ENCODE peak calls at places on chromosomes 4 and X, in nine cellular contexts. One of them, this sample, is unnamed.
A peak's percentile ranks its signal among the peaks of the same experiment; 100 is the strongest.

GRCh38 chr4:186658657-186659056 is 65.0 kb downstream of the FAT1 start:
- DNase-seq in CD4-positive, alpha-beta T cell: no peak
- DNase-seq in breast epithelium: no peak
- DNase-seq in COR-L47: no peak
- DNase-seq in substantia nigra: no peak
- DNase-seq in AG10803: no peak
- DNase-seq in amygdala: no peak
- DNase-seq in IMR-90: no peak
- DNase-seq in T-helper 17 cell: no peak
- DNase-seq in this sample: no peak

GRCh38 chr4:14465057-14465456 is 537.2 kb upstream of the CPEB2 start:
- DNase-seq in CD4-positive, alpha-beta T cell: no peak
- DNase-seq in breast epithelium: no peak
- DNase-seq in COR-L47: no peak
- DNase-seq in substantia nigra: no peak
- DNase-seq in AG10803: no peak
- DNase-seq in amygdala: no peak
- DNase-seq in IMR-90: no peak
- DNase-seq in T-helper 17 cell: no peak
- DNase-seq in this sample: no peak

GRCh38 chr4:6706173-6706572 is 3.5 kb downstream of the MRFAP1L1 start:
- DNase-seq in CD4-positive, alpha-beta T cell: no peak
- DNase-seq in breast epithelium: no peak
- DNase-seq in COR-L47: no peak
- DNase-seq in substantia nigra: no peak
- DNase-seq in AG10803: no peak
- DNase-seq in amygdala: no peak
- DNase-seq in IMR-90: no peak
- DNase-seq in T-helper 17 cell: no peak
- DNase-seq in this sample: no peak

GRCh38 chr4:23889814-23890269 is at the start of gene PPARGC1A:
- DNase-seq in CD4-positive, alpha-beta T cell: no peak
- DNase-seq in breast epithelium: peak; percentile 39
- DNase-seq in COR-L47: peak; percentile 20
- DNase-seq in substantia nigra: peak; percentile 61
- DNase-seq in AG10803: no peak
- DNase-seq in amygdala: peak; percentile 27
- DNase-seq in IMR-90: peak; percentile 50
- DNase-seq in T-helper 17 cell: no peak
- DNase-seq in this sample: peak; percentile 77

GRCh38 chrX:69238153-69238959 is 73.1 kb upstream of the PJA1 start:
- DNase-seq in CD4-positive, alpha-beta T cell: no peak
- DNase-seq in breast epithelium: no peak
- DNase-seq in COR-L47: peak; percentile 62
- DNase-seq in substantia nigra: peak; percentile 85
- DNase-seq in AG10803: peak; percentile 26
- DNase-seq in amygdala: peak; percentile 44
- DNase-seq in IMR-90: no peak
- DNase-seq in T-helper 17 cell: no peak
- DNase-seq in this sample: peak; percentile 88

GRCh38 chr4:40827774-40828173 is 78.0 kb downstream of the NSUN7 start:
- DNase-seq in CD4-positive, alpha-beta T cell: no peak
- DNase-seq in breast epithelium: no peak
- DNase-seq in COR-L47: no peak
- DNase-seq in substantia nigra: no peak
- DNase-seq in AG10803: no peak
- DNase-seq in amygdala: no peak
- DNase-seq in IMR-90: peak; percentile 6
- DNase-seq in T-helper 17 cell: no peak
- DNase-seq in this sample: no peak

GRCh38 chr4:82809614-82810013 is 11.0 kb upstream of the SCD5 start:
- DNase-seq in CD4-positive, alpha-beta T cell: no peak
- DNase-seq in breast epithelium: no peak
- DNase-seq in COR-L47: no peak
- DNase-seq in substantia nigra: no peak
- DNase-seq in AG10803: no peak
- DNase-seq in amygdala: no peak
- DNase-seq in IMR-90: no peak
- DNase-seq in T-helper 17 cell: no peak
- DNase-seq in this sample: no peak

GRCh38 chrX:38654302-38654701 is 93.0 kb downstream of the TSPAN7 start:
- DNase-seq in CD4-positive, alpha-beta T cell: no peak
- DNase-seq in breast epithelium: no peak
- DNase-seq in COR-L47: peak; percentile 7
- DNase-seq in substantia nigra: no peak
- DNase-seq in AG10803: peak; percentile 14
- DNase-seq in amygdala: no peak
- DNase-seq in IMR-90: peak; percentile 14
- DNase-seq in T-helper 17 cell: no peak
- DNase-seq in this sample: peak; percentile 55

GRCh38 chr4:143441678-143442077 is 71.8 kb upstream of the SMARCA5 start:
- DNase-seq in CD4-positive, alpha-beta T cell: no peak
- DNase-seq in breast epithelium: no peak
- DNase-seq in COR-L47: no peak
- DNase-seq in substantia nigra: peak; percentile 12
- DNase-seq in AG10803: no peak
- DNase-seq in amygdala: no peak
- DNase-seq in IMR-90: no peak
- DNase-seq in T-helper 17 cell: no peak
- DNase-seq in this sample: no peak

GRCh38 chr4:6693274-6694176 is at the start of gene S100P:
- DNase-seq in CD4-positive, alpha-beta T cell: no peak
- DNase-seq in breast epithelium: no peak
- DNase-seq in COR-L47: no peak
- DNase-seq in substantia nigra: no peak
- DNase-seq in AG10803: peak; percentile 38
- DNase-seq in amygdala: no peak
- DNase-seq in IMR-90: no peak
- DNase-seq in T-helper 17 cell: no peak
- DNase-seq in this sample: no peak

GRCh38 chrX:48826135-48826875 is at the start of gene ERAS:
- DNase-seq in CD4-positive, alpha-beta T cell: no peak
- DNase-seq in breast epithelium: no peak
- DNase-seq in COR-L47: no peak
- DNase-seq in substantia nigra: no peak
- DNase-seq in AG10803: no peak
- DNase-seq in amygdala: no peak
- DNase-seq in IMR-90: no peak
- DNase-seq in T-helper 17 cell: no peak
- DNase-seq in this sample: no peak

GRCh38 chr4:109408711-109409110 is 24.9 kb upstream of the SEC24B start:
- DNase-seq in CD4-positive, alpha-beta T cell: no peak
- DNase-seq in breast epithelium: no peak
- DNase-seq in COR-L47: no peak
- DNase-seq in substantia nigra: no peak
- DNase-seq in AG10803: no peak
- DNase-seq in amygdala: no peak
- DNase-seq in IMR-90: no peak
- DNase-seq in T-helper 17 cell: no peak
- DNase-seq in this sample: no peak

GRCh38 chr4:24768604-24769003 is 26.8 kb upstream of the SOD3 start:
- DNase-seq in CD4-positive, alpha-beta T cell: no peak
- DNase-seq in breast epithelium: no peak
- DNase-seq in COR-L47: no peak
- DNase-seq in substantia nigra: no peak
- DNase-seq in AG10803: no peak
- DNase-seq in amygdala: no peak
- DNase-seq in IMR-90: no peak
- DNase-seq in T-helper 17 cell: no peak
- DNase-seq in this sample: no peak

GRCh38 chrX:56800801-56801200 is 71.8 kb downstream of the NBDY start:
- DNase-seq in CD4-positive, alpha-beta T cell: peak; percentile 33
- DNase-seq in breast epithelium: no peak
- DNase-seq in COR-L47: no peak
- DNase-seq in substantia nigra: no peak
- DNase-seq in AG10803: no peak
- DNase-seq in amygdala: no peak
- DNase-seq in IMR-90: no peak
- DNase-seq in T-helper 17 cell: peak; percentile 31
- DNase-seq in this sample: no peak

GRCh38 chr4:8871417-8872401 is at the start of gene HMX1:
- DNase-seq in CD4-positive, alpha-beta T cell: no peak
- DNase-seq in breast epithelium: no peak
- DNase-seq in COR-L47: no peak
- DNase-seq in substantia nigra: peak; percentile 79
- DNase-seq in AG10803: no peak
- DNase-seq in amygdala: peak; percentile 15
- DNase-seq in IMR-90: no peak
- DNase-seq in T-helper 17 cell: no peak
- DNase-seq in this sample: peak; percentile 3

GRCh38 chrX:151004085-151004484 is 20.9 kb downstream of the HMGB3 start:
- DNase-seq in CD4-positive, alpha-beta T cell: no peak
- DNase-seq in breast epithelium: no peak
- DNase-seq in COR-L47: peak; percentile 12
- DNase-seq in substantia nigra: no peak
- DNase-seq in AG10803: peak; percentile 32
- DNase-seq in amygdala: no peak
- DNase-seq in IMR-90: peak; percentile 2
- DNase-seq in T-helper 17 cell: no peak
- DNase-seq in this sample: peak; percentile 5

GRCh38 chrX:53476371-53476770 is 42.2 kb upstream of the HSD17B10 start:
- DNase-seq in CD4-positive, alpha-beta T cell: no peak
- DNase-seq in breast epithelium: no peak
- DNase-seq in COR-L47: no peak
- DNase-seq in substantia nigra: no peak
- DNase-seq in AG10803: peak; percentile 48
- DNase-seq in amygdala: no peak
- DNase-seq in IMR-90: peak; percentile 72
- DNase-seq in T-helper 17 cell: no peak
- DNase-seq in this sample: no peak

GRCh38 chr4:188002346-188002745 is 6.8 kb downstream of the ZFP42 start:
- DNase-seq in CD4-positive, alpha-beta T cell: no peak
- DNase-seq in breast epithelium: no peak
- DNase-seq in COR-L47: no peak
- DNase-seq in substantia nigra: no peak
- DNase-seq in AG10803: no peak
- DNase-seq in amygdala: no peak
- DNase-seq in IMR-90: peak; percentile 17
- DNase-seq in T-helper 17 cell: no peak
- DNase-seq in this sample: no peak

GRCh38 chr4:139617702-139618490 is 47.7 kb upstream of the MGST2 start:
- DNase-seq in CD4-positive, alpha-beta T cell: no peak
- DNase-seq in breast epithelium: no peak
- DNase-seq in COR-L47: no peak
- DNase-seq in substantia nigra: no peak
- DNase-seq in AG10803: no peak
- DNase-seq in amygdala: no peak
- DNase-seq in IMR-90: no peak
- DNase-seq in T-helper 17 cell: no peak
- DNase-seq in this sample: no peak

GRCh38 chrX:153361781-153362397 is 27.9 kb downstream of the ZNF275 start:
- DNase-seq in CD4-positive, alpha-beta T cell: no peak
- DNase-seq in breast epithelium: no peak
- DNase-seq in COR-L47: no peak
- DNase-seq in substantia nigra: no peak
- DNase-seq in AG10803: no peak
- DNase-seq in amygdala: no peak
- DNase-seq in IMR-90: no peak
- DNase-seq in T-helper 17 cell: no peak
- DNase-seq in this sample: no peak

GRCh38 chr4:164467493-164467892 is 286.4 kb upstream of the SMIM31 start:
- DNase-seq in CD4-positive, alpha-beta T cell: no peak
- DNase-seq in breast epithelium: no peak
- DNase-seq in COR-L47: no peak
- DNase-seq in substantia nigra: no peak
- DNase-seq in AG10803: no peak
- DNase-seq in amygdala: no peak
- DNase-seq in IMR-90: no peak
- DNase-seq in T-helper 17 cell: no peak
- DNase-seq in this sample: no peak

GRCh38 chrX:10415704-10416001 is 204.7 kb downstream of the MID1 start:
- DNase-seq in CD4-positive, alpha-beta T cell: no peak
- DNase-seq in breast epithelium: no peak
- DNase-seq in COR-L47: no peak
- DNase-seq in substantia nigra: no peak
- DNase-seq in AG10803: peak; percentile 55
- DNase-seq in amygdala: no peak
- DNase-seq in IMR-90: peak; percentile 51
- DNase-seq in T-helper 17 cell: no peak
- DNase-seq in this sample: no peak

GRCh38 chrX:153779891-153780677 is 757 bp upstream of the SRPK3 start:
- DNase-seq in CD4-positive, alpha-beta T cell: no peak
- DNase-seq in breast epithelium: no peak
- DNase-seq in COR-L47: no peak
- DNase-seq in substantia nigra: no peak
- DNase-seq in AG10803: no peak
- DNase-seq in amygdala: no peak
- DNase-seq in IMR-90: no peak
- DNase-seq in T-helper 17 cell: no peak
- DNase-seq in this sample: no peak

GRCh38 chr4:336099-336892 is 1.3 kb upstream of the ZNF141 start:
- DNase-seq in CD4-positive, alpha-beta T cell: peak; percentile 1
- DNase-seq in breast epithelium: peak; percentile 19
- DNase-seq in COR-L47: no peak
- DNase-seq in substantia nigra: peak; percentile 25
- DNase-seq in AG10803: peak; percentile 4
- DNase-seq in amygdala: no peak
- DNase-seq in IMR-90: no peak
- DNase-seq in T-helper 17 cell: no peak
- DNase-seq in this sample: no peak

GRCh38 chr4:153067376-153067775 is 131.3 kb downstream of the FHDC1 start:
- DNase-seq in CD4-positive, alpha-beta T cell: no peak
- DNase-seq in breast epithelium: no peak
- DNase-seq in COR-L47: no peak
- DNase-seq in substantia nigra: no peak
- DNase-seq in AG10803: no peak
- DNase-seq in amygdala: no peak
- DNase-seq in IMR-90: peak; percentile 45
- DNase-seq in T-helper 17 cell: no peak
- DNase-seq in this sample: no peak

GRCh38 chr4:56243107-56243506 is 144.2 kb downstream of the AASDH start:
- DNase-seq in CD4-positive, alpha-beta T cell: no peak
- DNase-seq in breast epithelium: no peak
- DNase-seq in COR-L47: no peak
- DNase-seq in substantia nigra: no peak
- DNase-seq in AG10803: no peak
- DNase-seq in amygdala: no peak
- DNase-seq in IMR-90: no peak
- DNase-seq in T-helper 17 cell: no peak
- DNase-seq in this sample: no peak

GRCh38 chr4:138003248-138003647 is 238.9 kb downstream of the SLC7A11 start:
- DNase-seq in CD4-positive, alpha-beta T cell: no peak
- DNase-seq in breast epithelium: no peak
- DNase-seq in COR-L47: no peak
- DNase-seq in substantia nigra: no peak
- DNase-seq in AG10803: peak; percentile 51
- DNase-seq in amygdala: no peak
- DNase-seq in IMR-90: peak; percentile 51
- DNase-seq in T-helper 17 cell: no peak
- DNase-seq in this sample: no peak

GRCh38 chr4:4270529-4270928 is 19.4 kb downstream of the LYAR start:
- DNase-seq in CD4-positive, alpha-beta T cell: no peak
- DNase-seq in breast epithelium: no peak
- DNase-seq in COR-L47: no peak
- DNase-seq in substantia nigra: no peak
- DNase-seq in AG10803: no peak
- DNase-seq in amygdala: no peak
- DNase-seq in IMR-90: no peak
- DNase-seq in T-helper 17 cell: no peak
- DNase-seq in this sample: no peak

GRCh38 chr4:22389240-22389871 is 126.5 kb downstream of the ADGRA3 start:
- DNase-seq in CD4-positive, alpha-beta T cell: no peak
- DNase-seq in breast epithelium: no peak
- DNase-seq in COR-L47: peak; percentile 55
- DNase-seq in substantia nigra: peak; percentile 15
- DNase-seq in AG10803: peak; percentile 82
- DNase-seq in amygdala: peak; percentile 8
- DNase-seq in IMR-90: peak; percentile 85
- DNase-seq in T-helper 17 cell: no peak
- DNase-seq in this sample: peak; percentile 87

GRCh38 chr4:118265312-118266144 is 87.3 kb downstream of the PRSS12 start:
- DNase-seq in CD4-positive, alpha-beta T cell: no peak
- DNase-seq in breast epithelium: no peak
- DNase-seq in COR-L47: no peak
- DNase-seq in substantia nigra: no peak
- DNase-seq in AG10803: no peak
- DNase-seq in amygdala: no peak
- DNase-seq in IMR-90: no peak
- DNase-seq in T-helper 17 cell: no peak
- DNase-seq in this sample: no peak

GRCh38 chr4:100555791-100556190 is 38.0 kb upstream of the EMCN start:
- DNase-seq in CD4-positive, alpha-beta T cell: no peak
- DNase-seq in breast epithelium: no peak
- DNase-seq in COR-L47: no peak
- DNase-seq in substantia nigra: no peak
- DNase-seq in AG10803: peak; percentile 0
- DNase-seq in amygdala: no peak
- DNase-seq in IMR-90: no peak
- DNase-seq in T-helper 17 cell: no peak
- DNase-seq in this sample: no peak